ENCODE peak calls at places on chromosomes 11 and 22, in six cellular contexts. One of them, this sample, is unnamed.

GRCh38 chr11:16831281-16832192 is 93.1 kb downstream of the C11orf58 start:
- DNase-seq in sciatic nerve: no peak
- DNase-seq in mucosa of gallbladder: no peak
- DNase-seq in cardiac fibroblast: no peak
- DNase-seq in stimulated activated CD4-positive, alpha-beta T cell treated with anti-CD3 and anti-CD28 coated beads, Interleukin-1b, Interleukin-23, amount 100 ng/mL, for 1 hour: no peak
- DNase-seq in heart left ventricle: no peak
- DNase-seq in this sample: no peak

GRCh38 chr11:83159901-83160865 is 3.3 kb downstream of the PCF11 start:
- DNase-seq in sciatic nerve: no peak
- DNase-seq in mucosa of gallbladder: peak
- DNase-seq in stimulated activated CD4-positive, alpha-beta T cell treated with anti-CD3 and anti-CD28 coated beads, Interleukin-1b, Interleukin-23, amount 100 ng/mL, for 1 hour: no peak
- DNase-seq in heart left ventricle: no peak
- DNase-seq in cardiac fibroblast: peak
- DNase-seq in this sample: no peak

GRCh38 chr11:27933992-27934829 is 173.7 kb downstream of the KIF18A start:
- DNase-seq in heart left ventricle: no peak
- DNase-seq in mucosa of gallbladder: no peak
- DNase-seq in stimulated activated CD4-positive, alpha-beta T cell treated with anti-CD3 and anti-CD28 coated beads, Interleukin-1b, Interleukin-23, amount 100 ng/mL, for 1 hour: no peak
- DNase-seq in sciatic nerve: no peak
- DNase-seq in cardiac fibroblast: peak
- DNase-seq in this sample: peak

GRCh38 chr22:38907767-38908166 is 35.8 kb upstream of the CBX6 start:
- DNase-seq in heart left ventricle: no peak
- DNase-seq in sciatic nerve: no peak
- DNase-seq in mucosa of gallbladder: no peak
- DNase-seq in cardiac fibroblast: no peak
- DNase-seq in stimulated activated CD4-positive, alpha-beta T cell treated with anti-CD3 and anti-CD28 coated beads, Interleukin-1b, Interleukin-23, amount 100 ng/mL, for 1 hour: no peak
- DNase-seq in this sample: no peak

GRCh38 chr11:126596474-126596873 is 241.0 kb downstream of the ST3GAL4 start:
- DNase-seq in heart left ventricle: no peak
- DNase-seq in mucosa of gallbladder: no peak
- DNase-seq in stimulated activated CD4-positive, alpha-beta T cell treated with anti-CD3 and anti-CD28 coated beads, Interleukin-1b, Interleukin-23, amount 100 ng/mL, for 1 hour: no peak
- DNase-seq in cardiac fibroblast: no peak
- DNase-seq in sciatic nerve: no peak
- DNase-seq in this sample: no peak

GRCh38 chr11:78193806-78194205 is 5.1 kb downstream of the USP35 start:
- DNase-seq in mucosa of gallbladder: no peak
- DNase-seq in cardiac fibroblast: no peak
- DNase-seq in heart left ventricle: no peak
- DNase-seq in sciatic nerve: peak
- DNase-seq in stimulated activated CD4-positive, alpha-beta T cell treated with anti-CD3 and anti-CD28 coated beads, Interleukin-1b, Interleukin-23, amount 100 ng/mL, for 1 hour: no peak
- DNase-seq in this sample: no peak

GRCh38 chr22:23591203-23591791 is 11.2 kb upstream of the IGLL1 start:
- DNase-seq in stimulated activated CD4-positive, alpha-beta T cell treated with anti-CD3 and anti-CD28 coated beads, Interleukin-1b, Interleukin-23, amount 100 ng/mL, for 1 hour: peak
- DNase-seq in sciatic nerve: peak
- DNase-seq in heart left ventricle: peak
- DNase-seq in mucosa of gallbladder: peak
- DNase-seq in cardiac fibroblast: peak
- DNase-seq in this sample: peak

GRCh38 chr22:28909375-28909774 is 26.0 kb downstream of the ZNRF3 start:
- DNase-seq in sciatic nerve: no peak
- DNase-seq in stimulated activated CD4-positive, alpha-beta T cell treated with anti-CD3 and anti-CD28 coated beads, Interleukin-1b, Interleukin-23, amount 100 ng/mL, for 1 hour: no peak
- DNase-seq in cardiac fibroblast: peak
- DNase-seq in heart left ventricle: no peak
- DNase-seq in mucosa of gallbladder: no peak
- DNase-seq in this sample: no peak

GRCh38 chr11:115334932-115335788 is 169.1 kb downstream of the CADM1 start:
- DNase-seq in mucosa of gallbladder: no peak
- DNase-seq in sciatic nerve: no peak
- DNase-seq in cardiac fibroblast: peak
- DNase-seq in heart left ventricle: no peak
- DNase-seq in stimulated activated CD4-positive, alpha-beta T cell treated with anti-CD3 and anti-CD28 coated beads, Interleukin-1b, Interleukin-23, amount 100 ng/mL, for 1 hour: no peak
- DNase-seq in this sample: peak

This sample was measured in foreskin melanocyte.